ENCODE peak calls at places on chromosome 15, in nine cellular contexts. W, M, R, F, Q, G, O, Z and I are unnamed samples.

GRCh38 chr15:67228286-67228685 is 26.2 kb downstream of the AAGAB start:
- DNase-seq in O (no peak), G (no peak), R (no peak), F (no peak), Q (no peak), M (no peak), W (no peak), Z (no peak), I (no peak)

GRCh38 chr15:52784799-52785671 is 5.1 kb downstream of the ONECUT1 start:
- DNase-seq in Z (no peak), O (no peak), R (no peak), F (no peak), Q (no peak), W (no peak), M (no peak), G (no peak), I (no peak)

GRCh38 chr15:65470866-65471265 is 46.6 kb downstream of the DPP8 start:
- DNase-seq in M (no peak), G (no peak), O (no peak), R (peak), Q (no peak), Z (no peak), W (no peak), F (no peak), I (no peak)

GRCh38 chr15:55343168-55343567 is 24.1 kb downstream of the PIGB start:
- DNase-seq in W (no peak), M (peak), R (no peak), O (no peak), Q (no peak), G (no peak), Z (no peak), F (no peak), I (no peak)

GRCh38 chr15:67563961-67564570 is 21.6 kb downstream of the MAP2K5 start:
- DNase-seq in W (no peak), Q (no peak), G (no peak), O (no peak), F (no peak), Z (no peak), R (no peak), M (no peak), I (no peak)

GRCh38 chr15:50358805-50359204 is 3.8 kb upstream of the GABPB1 start:
- DNase-seq in Q (no peak), Z (no peak), W (no peak), R (peak), G (no peak), O (no peak), M (no peak), F (no peak), I (no peak)

GRCh38 chr15:71374607-71375352 is 259.5 kb downstream of the THSD4 start:
- DNase-seq in M (peak), Z (no peak), G (no peak), F (no peak), W (no peak), O (no peak), Q (no peak), R (peak), I (no peak)

GRCh38 chr15:89356634-89357298 is 22.1 kb upstream of the POLG start:
- DNase-seq in W (no peak), F (no peak), G (no peak), Q (no peak), R (no peak), M (no peak), Z (no peak), O (no peak), I (no peak)

GRCh38 chr15:66072616-66073361 is 180.8 kb downstream of the MEGF11 start:
- DNase-seq in O (no peak), W (no peak), Z (no peak), R (no peak), F (no peak), M (no peak), Q (peak), G (no peak), I (peak)

GRCh38 chr15:81189583-81190283 is 6.9 kb upstream of the IL16 start:
- DNase-seq in W (no peak), Q (no peak), G (peak), F (peak), R (peak), Z (no peak), O (no peak), M (peak), I (no peak)

GRCh38 chr15:25345943-25346342 is 92.9 kb downstream of the UBE3A start:
- DNase-seq in O (no peak), F (no peak), G (peak), W (no peak), Q (no peak), R (peak), Z (peak), M (no peak), I (no peak)
- TF ChIP-seq CTCF in O (no peak), F (no peak), G (peak), W (no peak), Q (no peak), R (no peak), Z (peak), M (peak), I (peak)

DNA sequence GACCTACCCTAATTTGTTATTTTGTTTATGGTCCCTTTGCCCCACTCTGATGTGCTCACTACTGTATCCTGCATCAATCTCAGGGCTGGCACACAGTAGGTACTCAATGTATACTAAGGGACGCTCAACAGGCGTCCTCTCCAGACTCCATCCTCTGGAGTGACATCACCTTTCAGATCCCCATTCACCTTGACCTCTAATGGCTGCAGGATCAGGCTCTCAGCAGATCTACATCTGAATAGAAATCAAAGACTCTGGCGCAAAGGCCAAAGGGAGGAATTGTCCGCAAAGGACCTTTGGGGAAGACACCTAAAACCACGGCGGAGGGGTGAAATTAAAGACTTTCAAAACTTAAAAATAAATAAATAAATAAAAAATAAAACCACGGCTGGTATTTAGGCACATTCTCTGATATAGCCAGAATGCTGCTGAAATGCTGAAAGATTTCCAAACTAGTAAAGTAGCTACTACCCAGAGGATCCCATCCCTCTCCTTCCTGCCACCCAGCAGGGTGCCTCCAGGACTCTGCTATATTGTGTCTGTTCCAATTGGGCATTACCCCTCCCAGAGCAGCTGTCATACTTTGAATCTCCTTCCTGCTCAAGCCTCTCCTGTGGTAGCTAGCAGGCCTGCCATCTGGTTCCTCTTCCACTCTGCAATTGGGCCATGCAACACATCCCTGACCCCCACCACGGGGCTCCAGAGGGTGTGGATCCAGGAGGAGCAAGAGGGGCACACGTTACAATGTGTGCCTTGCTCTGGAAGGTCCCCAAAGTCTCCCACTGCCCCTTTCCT is 6.1 kb downstream of the SHF start:
- DNase-seq in R (no peak), Z (no peak), G (no peak), W (no peak), M (no peak), O (no peak), F (no peak), Q (no peak), I (no peak)
- TF ChIP-seq CTCF in R (no peak), Z (no peak), G (no peak), W (no peak), M (no peak), O (no peak), F (no peak), Q (no peak), I (no peak)

DNA sequence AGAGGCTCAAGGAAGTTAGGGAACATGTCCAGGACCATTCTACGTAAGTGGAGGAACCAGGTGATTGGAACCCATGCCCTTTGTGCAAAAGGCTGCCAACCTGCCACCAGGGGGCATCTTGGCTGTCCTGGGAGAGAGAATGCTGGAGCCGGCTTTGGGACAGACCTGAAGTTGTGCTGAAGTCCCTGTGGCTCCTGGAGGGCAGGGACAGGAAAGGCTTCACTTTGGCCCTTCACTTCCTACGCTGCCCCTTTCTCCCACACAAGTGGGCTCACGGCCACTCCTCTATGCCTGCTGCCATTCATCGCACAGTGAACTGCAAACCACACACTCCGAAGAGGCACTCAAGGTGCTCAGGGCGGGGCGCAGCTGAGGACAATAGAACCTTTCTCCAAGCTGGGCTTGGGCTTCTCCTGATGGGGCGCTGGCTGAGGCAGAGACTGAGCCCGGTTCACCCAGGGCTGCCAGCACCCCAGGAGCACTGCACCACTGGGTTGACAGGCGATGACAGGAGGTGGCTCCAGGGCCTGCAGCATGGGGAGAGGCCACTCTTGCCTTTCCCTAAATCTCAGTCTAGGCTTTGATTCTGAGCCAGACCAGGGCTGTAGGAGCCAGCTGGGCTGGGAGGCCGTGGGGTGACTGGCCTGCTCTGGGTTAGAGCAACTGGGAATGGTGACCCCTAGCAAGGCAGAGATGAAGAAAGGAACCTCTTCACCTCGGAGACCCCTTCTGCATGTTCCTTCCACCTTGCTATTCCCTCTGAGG is 8.4 kb downstream of the SHF start:
- DNase-seq in Q (no peak), M (no peak), W (peak), F (no peak), Z (no peak), O (no peak), R (no peak), G (no peak), I (no peak)
- TF ChIP-seq CTCF in Q (no peak), M (peak), W (peak), F (peak), Z (peak), O (peak), R (peak), G (peak), I (peak)

DNA sequence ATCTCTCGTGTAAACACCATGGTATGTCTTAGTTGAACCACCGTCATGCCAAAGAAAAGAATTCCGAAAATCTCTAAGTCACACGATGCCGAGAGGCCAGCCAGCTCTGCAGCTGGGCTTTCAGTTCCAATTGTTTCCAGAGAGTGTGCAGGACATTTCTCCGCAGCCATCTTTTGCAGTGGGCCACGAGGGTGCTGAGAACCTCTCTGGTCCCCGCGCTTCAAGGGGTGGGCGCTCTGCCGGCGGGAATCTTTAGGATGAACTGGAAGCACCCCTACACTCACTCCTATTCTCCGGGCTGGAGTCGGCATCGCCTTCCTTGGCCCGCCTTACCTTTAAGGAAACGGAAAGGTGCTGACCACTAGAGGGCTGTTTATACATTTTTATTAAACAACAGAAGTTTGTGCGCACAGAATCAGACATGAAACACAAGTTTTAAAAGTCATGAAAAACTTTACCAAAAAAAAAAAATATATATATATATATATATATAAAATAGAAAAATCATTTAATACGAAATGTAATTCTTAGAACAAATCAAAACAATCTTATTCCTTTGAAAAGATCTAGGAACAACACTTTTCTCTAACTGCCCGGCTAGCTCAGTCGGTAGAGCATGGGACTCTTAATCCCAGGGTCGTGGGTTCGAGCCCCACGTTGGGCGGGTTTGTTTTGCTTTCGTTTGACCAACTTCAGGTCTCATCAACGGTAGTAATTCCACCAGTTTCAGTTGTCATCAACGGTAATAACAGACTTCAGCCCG is 12.5 kb upstream of the MORF4L1 start:
- DNase-seq in O (peak), W (peak), M (peak), F (peak), G (peak), Z (peak), R (peak), Q (peak), I (no peak)
- TF ChIP-seq CTCF in O (peak), W (peak), M (peak), F (peak), G (peak), Z (peak), R (peak), Q (no peak), I (peak)

DNA sequence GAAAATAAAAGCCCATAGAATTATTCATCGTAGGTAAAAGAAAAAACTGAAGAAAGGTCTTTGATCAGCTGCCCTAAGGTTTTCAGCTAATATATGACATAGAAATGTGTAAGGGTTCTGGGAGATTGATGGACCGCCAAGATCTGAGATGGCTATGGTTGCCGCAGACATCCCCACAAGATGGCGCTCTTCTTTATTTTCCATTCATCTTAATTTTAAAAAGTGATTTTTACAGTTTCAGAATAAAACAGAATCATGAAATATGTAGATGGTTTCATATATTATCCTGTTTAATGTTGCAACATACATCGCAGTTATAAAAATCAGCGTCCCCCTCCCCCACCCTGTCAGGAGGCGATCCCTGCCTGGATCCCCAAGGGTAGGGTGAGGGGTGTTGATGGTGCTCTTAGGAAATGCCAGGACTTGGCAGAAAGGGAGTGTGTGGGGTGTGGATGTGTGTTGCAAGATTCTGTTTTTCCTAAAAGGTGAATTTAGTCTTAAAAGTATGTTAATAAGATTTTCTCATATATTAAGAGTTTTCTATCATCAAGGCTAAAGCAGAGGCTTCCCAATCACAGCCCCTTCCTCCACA is 68.8 kb downstream of the ANXA2 start:
- DNase-seq in M (no peak), G (no peak), F (no peak), O (no peak), W (no peak), Q (no peak), R (peak), Z (no peak), I (no peak)
- TF ChIP-seq CTCF in M (peak), G (peak), F (peak), O (peak), W (peak), Q (no peak), R (peak), Z (peak), I (peak)

GRCh38 chr15:94312946-94313345 is 81.6 kb downstream of the MCTP2 start:
- DNase-seq in R (no peak), W (no peak), G (no peak), F (no peak), Q (no peak), M (no peak), Z (peak), O (no peak), I (no peak)
- TF ChIP-seq CTCF in R (no peak), W (no peak), G (no peak), F (no peak), Q (no peak), M (no peak), Z (no peak), O (no peak), I (no peak)